ENCODE peak calls at places on chromosomes 2 and 18, in seven cellular contexts. N is fibroblast of lung, Q is trophoblast cell, U is ovary, M is Peyer's patch, G is HCT116, P is neuronal stem cell. F is an unnamed sample.
A peak's percentile ranks its signal among the peaks of the same experiment; 100 is the strongest.

GRCh38 chr2:108884629-108885028 is 98.1 kb downstream of the CCDC138 start:
- DNase-seq in M (no peak), G (no peak), N (no peak), P (no peak), Q (peak; percentile 32), U (no peak), F (peak; percentile 22)

GRCh38 chr2:128323501-128323931 is 4.8 kb upstream of the HS6ST1 start:
- DNase-seq in N (no peak), U (no peak), Q (no peak), M (peak; percentile 6), G (no peak), P (no peak), F (peak; percentile 21)

GRCh38 chr2:60053791-60054190 is 499.7 kb downstream of the BCL11A start:
- DNase-seq in G (no peak), N (no peak), M (no peak), U (no peak), P (no peak), Q (no peak), F (no peak)

GRCh38 chr2:98781822-98782221 is 50.9 kb upstream of the MGAT4A start:
- DNase-seq in P (no peak), G (no peak), Q (no peak), N (no peak), U (no peak), M (no peak), F (no peak)

GRCh38 chr2:176164803-176165597 is 7.9 kb downstream of the HOXD3 start:
- DNase-seq in N (peak; percentile 88), Q (no peak), G (no peak), P (no peak), U (no peak), M (no peak), F (no peak)

GRCh38 chr2:221753401-221753800 is 181.3 kb upstream of the EPHA4 start:
- DNase-seq in P (no peak), M (no peak), G (no peak), N (no peak), Q (no peak), U (no peak), F (no peak)

GRCh38 chr2:235746257-235746934 is 252.6 kb downstream of the AGAP1 start:
- DNase-seq in G (peak; percentile 62), Q (peak; percentile 91), M (no peak), N (peak; percentile 82), P (peak; percentile 69), U (peak; percentile 62), F (peak; percentile 69)

GRCh38 chr2:96241901-96242611 is 23.7 kb downstream of the TMEM127 start:
- DNase-seq in G (no peak), M (peak; percentile 77), N (peak; percentile 80), Q (peak; percentile 37), P (no peak), U (no peak), F (no peak)

GRCh38 chr2:181780159-181781081 is 100.1 kb upstream of the NEUROD1 start:
- DNase-seq in Q (peak; percentile 73), G (no peak), U (no peak), N (peak; percentile 56), P (no peak), M (no peak), F (no peak)

GRCh38 chr2:55296393-55296792 is 27.4 kb upstream of the MTIF2 start:
- DNase-seq in U (no peak), M (no peak), G (no peak), Q (no peak), P (no peak), N (no peak), F (no peak)

GRCh38 chr2:64649626-64650025 is 4.1 kb downstream of the SERTAD2 start:
- DNase-seq in P (no peak), Q (peak; percentile 75), M (no peak), N (no peak), U (no peak), G (no peak), F (peak; percentile 85)

GRCh38 chr2:26068602-26069298 is 34.9 kb downstream of the RAB10 start:
- DNase-seq in G (peak; percentile 46), Q (peak; percentile 58), U (no peak), P (no peak), M (no peak), N (peak; percentile 93), F (no peak)

GRCh38 chr2:186827426-186827825 is 21.5 kb downstream of the ZSWIM2 start:
- DNase-seq in G (no peak), Q (no peak), M (no peak), P (no peak), U (no peak), N (peak; percentile 70), F (no peak)

GRCh38 chr18:29660777-29661176 is 1381.8 kb downstream of the DSC3 start:
- DNase-seq in M (no peak), P (no peak), Q (no peak), N (no peak), G (no peak), U (no peak), F (no peak)

GRCh38 chr2:85756195-85756594 is 2.4 kb downstream of the ATOH8 start:
- DNase-seq in N (no peak), P (no peak), G (no peak), Q (no peak), M (no peak), U (no peak), F (no peak)

GRCh38 chr2:58767833-58768726 is 527.0 kb upstream of the FANCL start:
- DNase-seq in N (no peak), Q (no peak), P (peak; percentile 29), U (no peak), G (no peak), M (no peak), F (no peak)

GRCh38 chr2:134491796-134492441 is 226.9 kb downstream of the TMEM163 start:
- DNase-seq in U (no peak), G (peak; percentile 37), Q (peak; percentile 38), M (no peak), N (no peak), P (no peak), F (peak; percentile 17)

GRCh38 chr18:75208055-75208835 is 694 bp downstream of the PTGR3 start:
- DNase-seq in G (no peak), P (peak; percentile 24), M (peak; percentile 44), U (peak; percentile 72), N (peak; percentile 71), Q (peak; percentile 68), F (no peak)

GRCh38 chr2:110105608-110106467 is 9.8 kb downstream of the MALL start:
- DNase-seq in N (peak; percentile 90), M (no peak), P (no peak), Q (peak; percentile 3), G (peak; percentile 97), U (no peak), F (peak; percentile 50)

GRCh38 chr2:231781798-231782726 is 980 bp upstream of the PDE6D start:
- DNase-seq in U (no peak), P (no peak), M (peak; percentile 38), Q (peak; percentile 36), G (peak; percentile 10), N (peak; percentile 64), F (peak; percentile 1)

GRCh38 chr18:27363918-27364317 is 178.8 kb upstream of the CHST9 start:
- DNase-seq in P (no peak), U (no peak), G (no peak), Q (peak; percentile 51), M (no peak), N (peak; percentile 20), F (peak; percentile 1)

GRCh38 chr2:240435457-240435954 is at the start of gene GPC1:
- DNase-seq in Q (peak; percentile 75), M (peak; percentile 64), N (peak; percentile 75), P (peak; percentile 71), G (peak; percentile 45), U (peak; percentile 84), F (peak; percentile 75)

GRCh38 chr2:26727641-26728561 is 35.4 kb downstream of the KCNK3 start:
- DNase-seq in Q (peak; percentile 14), U (peak; percentile 59), G (no peak), N (no peak), P (no peak), M (no peak), F (no peak)

GRCh38 chr2:5696741-5697521 is 4.7 kb downstream of the SOX11 start:
- DNase-seq in U (no peak), N (peak; percentile 68), Q (peak; percentile 25), G (no peak), M (no peak), P (no peak), F (no peak)

GRCh38 chr2:162317058-162317742 is 1.3 kb downstream of the IFIH1 start:
- DNase-seq in G (no peak), M (no peak), U (no peak), P (no peak), Q (no peak), N (no peak), F (no peak)
- H3K4me3 ChIP-seq in G (peak overlapping the region; percentile 69), M (peak overlapping the region; percentile 59), U (peak overlapping the region; percentile 87), P (no peak overlapping the region), Q (no peak overlapping the region), N (peak overlapping the region; percentile 86), F (no peak overlapping the region)

GRCh38 chr18:916562-916961 is 11.9 kb downstream of the ADCYAP1 start:
- DNase-seq in P (no peak), U (no peak), G (no peak), N (no peak), Q (no peak), M (no peak), F (no peak)
- H3K27me3 ChIP-seq in P (no peaks in the 10 kb centered on the region), U (no peaks in the 10 kb centered on the region), G (peaks cover 13% of the 10 kb centered on the region), N (no peaks in the 10 kb centered on the region), Q (peaks cover under 1% of the 10 kb centered on the region), M (no peaks in the 10 kb centered on the region), F (no peaks in the 10 kb centered on the region)

GRCh38 chr2:81903534-81903933 is 1599.0 kb upstream of the LRRTM1 start:
- DNase-seq in Q (no peak), M (no peak), P (no peak), G (no peak), U (no peak), N (no peak), F (no peak)
- H3K4me3 ChIP-seq in Q (no peak overlapping the region), M (no peak overlapping the region), P (no peak overlapping the region), G (no peak overlapping the region), U (no peak overlapping the region), N (no peak overlapping the region), F (no peak overlapping the region)

DNA sequence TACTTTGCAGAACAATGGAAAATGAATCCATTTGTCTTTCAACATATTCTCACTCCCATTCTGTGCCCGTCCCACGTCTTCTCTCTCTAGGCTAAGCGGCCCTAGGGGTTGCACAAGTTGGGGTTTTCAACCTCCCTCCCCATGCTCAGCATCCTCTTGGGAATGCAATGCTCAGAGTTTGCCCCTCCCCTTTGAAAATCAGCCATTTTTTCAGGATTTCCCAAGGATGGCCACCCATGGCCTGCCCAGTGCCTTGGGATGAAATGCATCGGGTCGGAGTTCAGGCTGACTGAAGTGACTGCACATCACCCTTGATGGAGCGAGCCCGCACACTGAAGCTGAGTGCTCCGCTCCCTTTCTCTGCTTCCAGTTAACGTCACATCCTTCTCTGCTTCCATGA is 87.9 kb downstream of the TNS1 start:
- DNase-seq in U (no peak), Q (no peak), M (no peak), N (no peak), P (no peak), G (no peak), F (no peak)
- H3K27me3 ChIP-seq in U (no peaks in the 10 kb centered on the region), Q (no peaks in the 10 kb centered on the region), M (no peaks in the 10 kb centered on the region), N (no peaks in the 10 kb centered on the region), P (peaks cover 10% of the 10 kb centered on the region), G (no peaks in the 10 kb centered on the region), F (no peaks in the 10 kb centered on the region)

GRCh38 chr2:126837926-126838717 is 60.6 kb upstream of the TEX51 start:
- DNase-seq in U (no peak), N (no peak), M (no peak), G (no peak), P (no peak), Q (no peak), F (no peak)
- H3K4me3 ChIP-seq in U (no peak overlapping the region), N (no peak overlapping the region), M (no peak overlapping the region), G (no peak overlapping the region), P (no peak overlapping the region), Q (no peak overlapping the region), F (no peak overlapping the region)